ENCODE peak calls at places on chromosomes 6 and 20, in seven cellular contexts. N is cardiac muscle cell; K is CD4-positive, CD25-positive, alpha-beta regulatory T cell; L is mammary epithelial cell; Q is ascending aorta; P is gastrocnemius medialis; R is adrenal gland. T is an unnamed sample. For H3K36me3 and H3K9me3, the result is how much of the 10 kb centered on the place peaks cover.

GRCh38 chr6:5672581-5673011 is 334.1 kb downstream of the NRN1 start:
- DNase-seq in K (no peak), N (peak), P (peak), R (peak), L (peak), Q (peak), T (no peak)

GRCh38 chr6:158663465-158664167 is 13.8 kb downstream of the SYTL3 start:
- DNase-seq in Q (peak), R (no peak), K (no peak), P (no peak), L (no peak), N (no peak), T (no peak)

GRCh38 chr6:32825966-32826365 is 9.2 kb upstream of the HLA-DOB start:
- DNase-seq in Q (no peak), L (peak), P (no peak), K (no peak), R (no peak), N (peak), T (no peak)

GRCh38 chr6:14921878-14922277 is 324.0 kb upstream of the JARID2 start:
- DNase-seq in N (peak), K (no peak), Q (peak), L (no peak), P (peak), R (peak), T (no peak)

GRCh38 chr20:39670987-39671386 is 708.8 kb downstream of the DHX35 start:
- DNase-seq in K (no peak), R (no peak), N (no peak), P (no peak), L (no peak), Q (no peak), T (no peak)

GRCh38 chr20:30937790-30938189 is 319.7 kb upstream of the DEFB115 start:
- DNase-seq in R (no peak), K (no peak), Q (no peak), L (no peak), P (no peak), N (no peak), T (no peak)

GRCh38 chr6:82712826-82713225 is 349.2 kb downstream of the TPBG start:
- DNase-seq in R (no peak), P (no peak), N (peak), Q (no peak), L (no peak), K (no peak), T (no peak)

GRCh38 chr6:125858427-125859320 is 67.9 kb downstream of the NCOA7 start:
- DNase-seq in Q (no peak), L (peak), P (peak), K (no peak), N (peak), R (peak), T (no peak)

GRCh38 chr6:34071884-34072379 is 74.0 kb downstream of the GRM4 start:
- DNase-seq in N (no peak), P (no peak), Q (no peak), L (no peak), R (no peak), K (no peak), T (no peak)

GRCh38 chr6:35698858-35699257 is 10.1 kb upstream of the FKBP5 start:
- DNase-seq in Q (no peak), N (no peak), R (no peak), K (no peak), L (no peak), P (no peak), T (no peak)

GRCh38 chr20:33444797-33445560 is 1.4 kb upstream of the SNTA1 start:
- DNase-seq in P (peak), L (no peak), K (no peak), Q (no peak), N (no peak), R (no peak), T (peak)

GRCh38 chr20:48578397-48579098 is 249.3 kb downstream of the PREX1 start:
- DNase-seq in Q (no peak), P (no peak), N (no peak), K (no peak), L (no peak), R (no peak), T (no peak)

GRCh38 chr6:138115191-138115590 is 8.0 kb upstream of the PERP start:
- DNase-seq in R (no peak), N (no peak), Q (no peak), K (no peak), P (no peak), L (no peak), T (no peak)

GRCh38 chr6:8627085-8627861 is 191.9 kb upstream of the SLC35B3 start:
- DNase-seq in P (no peak), N (peak), L (peak), Q (no peak), R (no peak), K (no peak), T (no peak)

GRCh38 chr20:38149880-38150594 is 15.0 kb downstream of the TGM2 start:
- DNase-seq in P (no peak), Q (no peak), K (no peak), N (no peak), R (no peak), L (no peak), T (no peak)

GRCh38 chr6:133623621-133624020 is 265.3 kb upstream of the TCF21 start:
- DNase-seq in R (no peak), Q (no peak), P (no peak), N (no peak), L (no peak), K (no peak), T (no peak)

GRCh38 chr6:15253107-15254073 is 7.5 kb downstream of the JARID2 start:
- DNase-seq in K (no peak), Q (no peak), P (no peak), R (no peak), L (no peak), N (no peak), T (no peak)

GRCh38 chr6:119543332-119543731 is 193.8 kb upstream of the MAN1A1 start:
- DNase-seq in L (no peak), N (no peak), R (no peak), P (no peak), Q (no peak), K (no peak), T (no peak)

GRCh38 chr20:723756-724155 is 44.5 kb downstream of the SLC52A3 start:
- DNase-seq in N (no peak), K (no peak), R (no peak), L (peak), P (peak), Q (no peak), T (peak)

GRCh38 chr20:57654363-57654997 is 34.3 kb upstream of the ZBP1 start:
- DNase-seq in Q (peak), P (no peak), K (peak), N (peak), R (peak), L (peak), T (no peak)

GRCh38 chr6:132362318-132363185 is 38.7 kb downstream of the MOXD1 start:
- DNase-seq in L (no peak), P (no peak), K (no peak), R (no peak), N (peak), Q (no peak), T (no peak)
- H3K36me3 ChIP-seq in L (under half), P (under half), K (under half), R (under half), N (under half), Q (under half), T (under half)

GRCh38 chr6:118382126-118382525 is 166.0 kb upstream of the PLN start:
- DNase-seq in Q (no peak), K (no peak), L (no peak), N (no peak), R (no peak), P (no peak), T (no peak)

GRCh38 chr6:118387921-118388701 is 160.0 kb upstream of the PLN start:
- DNase-seq in R (peak), N (peak), P (no peak), Q (no peak), L (peak), K (no peak), T (no peak)

GRCh38 chr6:118386975-118387374 is 161.1 kb upstream of the PLN start:
- DNase-seq in L (no peak), K (no peak), N (no peak), P (no peak), Q (no peak), R (no peak), T (no peak)

DNA sequence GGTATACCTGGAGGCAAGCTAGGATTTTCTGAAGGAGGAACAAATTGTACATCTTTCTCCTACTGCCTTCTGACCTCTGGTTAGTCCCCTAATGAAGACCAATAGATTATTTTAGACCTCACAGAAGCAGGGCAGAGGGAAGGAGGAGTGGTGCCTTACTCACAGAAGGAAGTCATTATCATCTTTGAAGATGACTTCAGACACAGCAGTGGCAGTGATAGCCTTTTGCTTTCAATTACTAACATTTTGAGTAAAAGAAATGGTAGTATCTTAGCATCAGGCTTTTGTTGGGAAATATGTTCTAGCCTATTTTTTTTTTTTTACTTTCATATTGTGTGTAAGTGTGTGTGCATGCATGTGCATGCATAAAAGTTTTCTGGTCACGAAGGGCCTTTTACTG is 164.2 kb upstream of the PLN start:
- DNase-seq in K (no peak), P (no peak), R (no peak), N (no peak), L (no peak), Q (no peak), T (no peak)
- H3K27ac ChIP-seq in K (no peak), P (no peak), R (no peak), N (no peak), L (no peak), Q (peak), T (no peak)

GRCh38 chr6:120711255-120711654 is 623.0 kb downstream of the TBC1D32 start:
- DNase-seq in P (no peak), Q (no peak), N (no peak), L (no peak), K (no peak), R (no peak), T (no peak)
- H3K9me3 ChIP-seq in P (under half), Q (under half), N (under half), L (under half), K (under half), R (under half), T (half or more)

GRCh38 chr6:36968266-36968977 is 13.9 kb downstream of the PI16 start:
- DNase-seq in K (no peak), L (peak), R (peak), Q (no peak), P (no peak), N (no peak), T (peak)

GRCh38 chr6:36969240-36969691 is 14.7 kb downstream of the PI16 start:
- DNase-seq in P (no peak), Q (no peak), R (peak), K (no peak), N (no peak), L (no peak), T (no peak)

GRCh38 chr6:36971926-36972673 is 13.9 kb downstream of the MTCH1 start:
- DNase-seq in N (no peak), L (no peak), K (no peak), R (no peak), P (no peak), Q (no peak), T (no peak)

GRCh38 chr6:36970892-36971842 is 14.8 kb downstream of the MTCH1 start:
- DNase-seq in R (no peak), P (no peak), K (no peak), N (no peak), Q (no peak), L (no peak), T (no peak)

GRCh38 chr6:36969988-36970891 is 15.7 kb downstream of the PI16 start:
- DNase-seq in P (no peak), K (no peak), L (no peak), N (no peak), Q (no peak), R (no peak), T (no peak)
- H3K36me3 ChIP-seq in P (half or more), K (half or more), L (under half), N (under half), Q (half or more), R (under half), T (half or more)

GRCh38 chr20:10404023-10404628 is 29.9 kb downstream of the MKKS start:
- DNase-seq in N (no peak), P (no peak), Q (no peak), L (no peak), R (no peak), K (no peak), T (no peak)
- H3K27ac ChIP-seq in N (no peak), P (no peak), Q (no peak), L (no peak), R (no peak), K (no peak), T (no peak)

GRCh38 chr6:44549516-44549915 is 162.0 kb downstream of the CDC5L start:
- DNase-seq in P (no peak), N (no peak), R (no peak), Q (no peak), L (no peak), K (no peak), T (no peak)

GRCh38 chr6:44543664-44544063 is 156.2 kb downstream of the CDC5L start:
- DNase-seq in N (no peak), L (no peak), K (no peak), R (no peak), Q (peak), P (no peak), T (no peak)

GRCh38 chr6:44545224-44545623 is 157.7 kb downstream of the CDC5L start:
- DNase-seq in N (no peak), Q (no peak), P (no peak), L (no peak), K (no peak), R (no peak), T (no peak)

GRCh38 chr6:44542401-44543116 is 155.1 kb downstream of the CDC5L start:
- DNase-seq in Q (peak), P (no peak), L (no peak), N (no peak), K (no peak), R (peak), T (no peak)

GRCh38 chr6:44548319-44548718 is 160.8 kb downstream of the CDC5L start:
- DNase-seq in L (no peak), R (no peak), N (no peak), P (no peak), K (no peak), Q (no peak), T (no peak)
- H3K9me3 ChIP-seq in L (under half), R (under half), N (under half), P (under half), K (under half), Q (under half), T (under half)

DNA sequence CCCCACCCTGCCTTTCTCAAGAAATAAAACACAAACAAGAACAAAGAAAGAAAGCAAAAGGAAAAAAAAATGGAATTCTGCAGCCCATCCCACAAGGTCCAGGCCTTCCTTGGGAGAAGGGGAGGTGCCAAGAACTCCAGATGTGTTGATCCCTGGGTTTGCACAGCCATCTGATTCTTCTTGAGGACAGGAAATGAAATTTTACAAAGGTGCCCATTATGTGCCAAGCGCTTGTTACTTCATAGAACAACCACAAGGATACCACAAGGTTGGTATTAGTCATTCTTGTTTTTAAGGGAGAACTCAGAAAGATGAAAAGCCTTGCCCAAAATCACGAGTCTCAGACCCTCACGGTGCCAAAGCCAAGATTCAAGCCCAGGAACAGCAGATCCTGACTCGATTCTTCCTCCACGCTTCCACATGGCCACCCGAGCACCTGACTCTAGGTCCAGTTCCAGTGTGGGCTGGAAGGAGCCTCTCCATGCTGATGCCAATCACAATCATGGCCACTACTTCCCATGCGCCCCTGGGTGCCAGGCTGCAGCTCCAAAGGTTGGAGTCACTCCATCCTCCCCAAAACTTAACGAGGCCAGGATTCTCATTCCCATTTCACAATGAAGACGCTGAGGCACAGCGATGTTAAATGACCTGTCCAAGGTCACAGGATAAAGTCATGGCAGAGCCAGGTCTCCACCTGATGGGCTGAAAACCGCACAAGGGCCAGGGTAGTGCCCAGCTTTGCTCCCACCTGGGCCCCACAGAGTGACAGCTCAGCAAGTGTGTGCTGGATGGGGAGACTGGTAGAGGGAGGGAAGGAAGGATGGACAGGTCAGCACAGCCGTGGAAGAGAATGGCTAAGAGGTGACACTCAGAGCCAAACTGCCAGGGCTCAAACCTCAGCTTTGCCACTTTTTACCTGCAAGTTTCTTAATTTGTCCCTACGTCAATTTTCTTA is 66.7 kb upstream of the TOP1 start:
- DNase-seq in K (no peak), L (peak), Q (peak), N (peak), P (no peak), R (no peak), T (no peak)
- H3K36me3 ChIP-seq in K (under half), L (under half), Q (under half), N (under half), P (under half), R (under half), T (under half)

DNA sequence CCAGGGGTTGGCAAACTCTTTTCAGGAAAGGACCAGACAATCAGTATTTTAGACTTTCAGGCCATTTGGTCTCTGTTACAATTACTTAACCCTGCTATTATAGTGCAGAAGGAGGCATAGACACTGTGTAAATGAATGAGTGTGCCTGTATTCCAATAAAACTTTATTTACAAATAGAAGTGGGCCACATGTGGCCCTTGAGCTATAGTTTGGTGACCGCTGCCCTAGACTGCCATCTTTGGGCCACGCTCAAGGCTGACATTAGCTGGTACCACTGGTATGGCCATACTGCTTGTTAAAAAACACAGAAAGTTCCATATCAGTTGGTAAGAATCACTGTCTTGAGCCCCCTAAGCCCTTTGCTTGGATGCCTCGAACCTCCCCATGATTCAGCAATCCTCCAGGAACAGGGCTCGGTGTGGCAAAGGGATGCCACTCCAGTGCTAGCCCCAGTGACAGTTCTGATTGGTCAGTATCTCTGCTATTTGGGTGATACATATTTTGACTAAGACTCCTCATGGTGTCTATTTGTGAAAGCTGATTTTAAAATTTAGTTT is 23.3 kb upstream of the SNRNP48 start:
- DNase-seq in R (no peak), K (no peak), L (no peak), Q (no peak), P (no peak), N (no peak), T (no peak)
- H3K27ac ChIP-seq in R (no peak), K (no peak), L (no peak), Q (no peak), P (no peak), N (peak), T (no peak)

GRCh38 chr6:31471711-31472110 is 26.2 kb upstream of the MICB start:
- DNase-seq in P (no peak), L (no peak), R (no peak), Q (peak), K (no peak), N (no peak), T (no peak)
- H3K9me3 ChIP-seq in P (under half), L (under half), R (under half), Q (under half), K (under half), N (under half), T (under half)